ENCODE peak calls at places on chromosomes 1 and 21, in seven cellular contexts. D is breast epithelium, N is tibial artery, A is mucosa of descending colon, T is Panc1, W is GM23338, H is BE2C. K is an unnamed sample. For H3K4me1, the result is how much of the 10 kb centered on the place peaks cover.

GRCh38 chr1:209567788-209568187 is 15.7 kb upstream of the CAMK1G start:
- DNase-seq in N (no peak), T (no peak), D (no peak), W (no peak), H (no peak), A (no peak), K (no peak)

GRCh38 chr1:26848499-26848898 is 14.4 kb upstream of the SFN start:
- DNase-seq in N (no peak), W (no peak), A (no peak), T (no peak), H (no peak), D (no peak), K (no peak)

GRCh38 chr1:206578115-206578935 is 33.9 kb downstream of the EIF2D start:
- DNase-seq in H (no peak), N (no peak), W (no peak), T (no peak), A (no peak), D (no peak), K (no peak)

GRCh38 chr1:24930703-24931480 is 816 bp upstream of the RUNX3 start:
- DNase-seq in H (no peak), D (no peak), T (no peak), A (no peak), N (no peak), W (peak), K (no peak)

GRCh38 chr1:244651956-244652698 is 799 bp upstream of the DESI2 start:
- DNase-seq in H (no peak), A (no peak), D (no peak), W (peak), N (no peak), T (no peak), K (no peak)

GRCh38 chr1:44553771-44554170 is 120.5 kb downstream of the TMEM53 start:
- DNase-seq in T (no peak), N (no peak), W (no peak), A (no peak), H (no peak), D (no peak), K (no peak)

GRCh38 chr1:19894218-19894617 is 12.0 kb downstream of the OTUD3 start:
- DNase-seq in N (no peak), H (no peak), W (no peak), T (no peak), A (no peak), D (no peak), K (no peak)

GRCh38 chr1:7491089-7491817 is 279.8 kb upstream of the VAMP3 start:
- DNase-seq in N (no peak), A (no peak), W (no peak), D (no peak), H (no peak), T (no peak), K (peak)

GRCh38 chr1:64234714-64235113 is 31.3 kb downstream of the UBE2U start:
- DNase-seq in T (no peak), W (no peak), D (no peak), H (no peak), A (no peak), N (no peak), K (no peak)

GRCh38 chr1:110390096-110390495 is 730 bp downstream of the SLC16A4 start:
- DNase-seq in T (no peak), W (peak), A (no peak), D (no peak), H (no peak), N (peak), K (no peak)

GRCh38 chr1:238380167-238380566 is 489.4 kb upstream of the ZP4 start:
- DNase-seq in T (no peak), W (peak), A (no peak), N (no peak), H (no peak), D (no peak), K (no peak)

GRCh38 chr1:239998312-239998649 is 93.4 kb upstream of the FMN2 start:
- DNase-seq in H (no peak), W (no peak), T (no peak), D (no peak), A (no peak), N (no peak), K (no peak)

GRCh38 chr1:77170687-77171086 is 48.5 kb downstream of the PIGK start:
- DNase-seq in A (no peak), T (no peak), N (no peak), H (no peak), W (no peak), D (no peak), K (no peak)

GRCh38 chr1:93979718-93980319 is 70.6 kb upstream of the GCLM start:
- DNase-seq in N (peak), A (no peak), H (no peak), T (no peak), W (no peak), D (no peak), K (no peak)

GRCh38 chr1:18394563-18395156 is 86.1 kb upstream of the KLHDC7A start:
- DNase-seq in T (no peak), A (no peak), H (no peak), D (no peak), W (no peak), N (no peak), K (no peak)

GRCh38 chr1:77605246-77606026 is 77.0 kb downstream of the ZZZ3 start:
- DNase-seq in A (peak), W (no peak), D (no peak), H (peak), T (no peak), N (peak), K (peak)

GRCh38 chr21:26801524-26801923 is 43.7 kb downstream of the ADAMTS1 start:
- DNase-seq in T (no peak), N (no peak), D (no peak), W (no peak), A (no peak), H (no peak), K (no peak)

GRCh38 chr1:162973381-162973795 is 95.8 kb upstream of the RGS4 start:
- DNase-seq in T (no peak), N (no peak), W (no peak), A (no peak), D (no peak), H (no peak), K (no peak)

GRCh38 chr1:162070094-162070748 is 730 bp downstream of the NOS1AP start:
- DNase-seq in T (no peak), D (no peak), W (peak), A (peak), H (no peak), N (no peak), K (peak)

GRCh38 chr21:37675202-37675801 is 241.0 kb downstream of the KCNJ6 start:
- DNase-seq in T (no peak), N (no peak), H (peak), W (peak), D (peak), A (peak), K (peak)

GRCh38 chr1:202283379-202283844 is 58.3 kb downstream of the UBE2T start:
- DNase-seq in W (no peak), D (peak), T (no peak), A (no peak), N (no peak), H (peak), K (no peak)

GRCh38 chr1:55916480-55916879 is 662.9 kb downstream of the PLPP3 start:
- DNase-seq in A (no peak), W (no peak), H (no peak), T (no peak), N (no peak), D (no peak), K (no peak)

GRCh38 chr1:68470388-68470970 is 20.7 kb upstream of the RPE65 start:
- DNase-seq in A (no peak), N (no peak), W (no peak), H (no peak), D (no peak), T (no peak), K (no peak)

GRCh38 chr21:18382141-18382540 is 21.4 kb downstream of the TMPRSS15 start:
- DNase-seq in A (no peak), T (no peak), D (no peak), H (no peak), N (no peak), W (no peak), K (no peak)

GRCh38 chr1:14254184-14254583 is 344.3 kb upstream of the KAZN start:
- DNase-seq in T (no peak), D (no peak), H (no peak), N (no peak), W (no peak), A (no peak), K (no peak)

GRCh38 chr1:248627971-248628844 is 6.7 kb downstream of the OR2T11 start:
- DNase-seq in A (no peak), T (no peak), N (no peak), H (no peak), W (no peak), D (no peak), K (no peak)

GRCh38 chr1:232878141-232878540 is 72.3 kb upstream of the NTPCR start:
- DNase-seq in W (no peak), A (no peak), D (no peak), N (no peak), T (no peak), H (no peak), K (no peak)

GRCh38 chr1:28553229-28553930 is 495 bp downstream of the TRNAU1AP start:
- DNase-seq in T (no peak), D (no peak), N (peak), A (peak), W (peak), H (peak), K (peak)

GRCh38 chr1:24318988-24319863 is at the start of gene GRHL3:
- DNase-seq in H (no peak), D (no peak), A (peak), T (no peak), N (no peak), W (peak), K (no peak)

GRCh38 chr1:40825430-40825778 is 36.8 kb downstream of the CITED4 start:
- DNase-seq in W (no peak), D (no peak), A (no peak), H (no peak), N (no peak), T (no peak), K (no peak)

GRCh38 chr1:109299087-109299983 is 7.5 kb downstream of the MYBPHL start:
- DNase-seq in T (no peak), H (peak), D (peak), W (no peak), N (no peak), A (no peak), K (no peak)

GRCh38 chr1:4006676-4007374 is 106.8 kb upstream of the C1orf174 start:
- DNase-seq in W (no peak), N (no peak), T (no peak), A (no peak), H (no peak), D (no peak), K (no peak)

GRCh38 chr1:12435639-12436344 is 182.2 kb downstream of the DHRS3 start:
- DNase-seq in W (no peak), N (no peak), T (no peak), H (no peak), A (no peak), D (no peak), K (no peak)

GRCh38 chr1:109823543-109824348 is 60.0 kb upstream of the EPS8L3 start:
- DNase-seq in A (no peak), W (no peak), D (no peak), T (no peak), H (no peak), N (peak), K (peak)

GRCh38 chr1:93694833-93695232 is 13.2 kb upstream of the BCAR3 start:
- DNase-seq in T (no peak), W (peak), N (no peak), D (no peak), H (no peak), A (no peak), K (no peak)

GRCh38 chr1:179251675-179252074 is 22.2 kb upstream of the ABL2 start:
- DNase-seq in H (no peak), T (peak), D (no peak), W (peak), A (no peak), N (no peak), K (no peak)

GRCh38 chr1:27752372-27752771 is 20.6 kb upstream of the STX12 start:
- DNase-seq in A (no peak), N (no peak), W (no peak), H (no peak), D (no peak), T (no peak), K (no peak)

GRCh38 chr1:176374967-176375569 is 87.9 kb upstream of the PAPPA2 start:
- DNase-seq in D (peak), W (peak), H (peak), A (peak), T (peak), N (peak), K (peak)
- H3K4me1 ChIP-seq in D (under half), W (under half), H (under half), A (under half), T (under half), N (under half), K (under half)

GRCh38 chr21:45089964-45090363 is 15.6 kb downstream of the ADARB1 start:
- DNase-seq in T (no peak), N (no peak), D (no peak), A (no peak), W (no peak), H (no peak), K (no peak)

GRCh38 chr21:45094412-45094811 is 20.0 kb downstream of the ADARB1 start:
- DNase-seq in W (no peak), N (no peak), D (no peak), A (no peak), T (no peak), H (peak), K (no peak)

GRCh38 chr21:45088729-45089128 is 14.3 kb downstream of the ADARB1 start:
- DNase-seq in D (no peak), N (no peak), A (no peak), W (no peak), H (no peak), T (no peak), K (no peak)

GRCh38 chr21:45093064-45093532 is 18.7 kb downstream of the ADARB1 start:
- DNase-seq in A (no peak), D (no peak), W (no peak), N (peak), T (no peak), H (no peak), K (no peak)

GRCh38 chr21:45091540-45092322 is 17.4 kb downstream of the ADARB1 start:
- DNase-seq in H (no peak), D (no peak), N (no peak), T (no peak), A (no peak), W (no peak), K (no peak)
- H3K4me1 ChIP-seq in H (half or more), D (under half), N (half or more), T (under half), A (under half), W (under half), K (half or more)

DNA sequence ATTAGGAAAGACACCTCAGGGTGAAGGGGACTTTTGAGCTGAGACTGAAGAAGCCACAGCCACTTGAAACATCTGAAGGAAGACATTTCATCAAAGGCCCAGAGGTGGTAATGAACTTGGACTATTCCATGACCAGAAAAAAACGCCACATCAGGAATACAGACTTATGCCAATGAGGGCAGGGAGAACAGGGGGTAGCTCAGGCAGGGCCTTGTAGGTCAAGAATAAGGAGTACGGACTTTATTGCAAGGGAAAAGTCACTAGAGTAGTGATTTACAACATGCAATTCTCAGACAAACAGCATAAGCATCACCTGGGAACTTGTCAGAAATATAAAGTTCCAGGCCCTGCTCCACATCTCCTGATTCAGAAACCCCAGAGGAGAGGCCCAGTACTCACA is 11.8 kb downstream of the TP53BP2 start:
- DNase-seq in T (no peak), D (no peak), H (no peak), W (no peak), A (no peak), N (no peak), K (no peak)
- H3K4me1 ChIP-seq in T (half or more), D (under half), H (under half), W (under half), A (under half), N (under half), K (half or more)

GRCh38 chr1:39642796-39643195 is 3.4 kb upstream of the HEYL start:
- DNase-seq in N (peak), W (no peak), D (no peak), T (no peak), H (no peak), A (no peak), K (no peak)
- H3K4me1 ChIP-seq in N (under half), W (under half), D (under half), T (under half), H (under half), A (under half), K (under half)

GRCh38 chr1:246065592-246065991 is 441.5 kb downstream of the SMYD3 start:
- DNase-seq in A (no peak), H (no peak), W (peak), N (no peak), D (no peak), T (no peak), K (no peak)
- H3K4me1 ChIP-seq in A (under half), H (under half), W (under half), N (under half), D (under half), T (under half), K (under half)

GRCh38 chr1:181105134-181106021 is 16.9 kb downstream of the IER5 start:
- DNase-seq in D (peak), N (peak), A (peak), T (no peak), W (peak), H (peak), K (peak)

GRCh38 chr1:181106022-181106312 is 17.5 kb downstream of the IER5 start:
- DNase-seq in A (no peak), T (no peak), D (no peak), N (no peak), H (no peak), W (no peak), K (no peak)

GRCh38 chr1:181107711-181108110 is 19.2 kb downstream of the IER5 start:
- DNase-seq in A (no peak), D (no peak), N (no peak), T (no peak), H (no peak), W (no peak), K (no peak)

GRCh38 chr1:181106479-181106878 is 18.0 kb downstream of the IER5 start:
- DNase-seq in N (no peak), H (no peak), D (no peak), A (no peak), W (no peak), T (no peak), K (no peak)

DNA sequence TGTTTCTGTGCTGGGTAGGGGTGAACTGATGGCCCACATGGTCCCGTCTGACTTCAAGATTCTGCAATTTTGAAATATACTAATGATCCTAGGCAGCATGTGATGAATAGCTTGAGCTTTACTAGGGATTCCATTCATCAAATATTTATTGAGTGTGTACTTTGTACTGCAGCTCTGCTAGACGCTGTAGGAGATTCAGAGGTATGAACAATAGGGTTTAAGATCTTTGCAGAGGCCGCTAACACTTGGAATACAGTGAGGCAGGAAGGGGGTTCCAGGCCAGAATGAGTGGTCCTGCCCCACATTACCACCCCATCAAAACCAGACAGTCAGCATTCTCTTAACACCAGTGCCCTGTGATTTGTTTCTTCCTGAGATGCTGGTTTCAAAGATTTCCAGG is 19.8 kb downstream of the IER5 start:
- DNase-seq in H (no peak), A (no peak), N (no peak), T (no peak), W (no peak), D (no peak), K (no peak)
- H3K4me1 ChIP-seq in H (under half), A (under half), N (under half), T (half or more), W (half or more), D (under half), K (under half)

DNA sequence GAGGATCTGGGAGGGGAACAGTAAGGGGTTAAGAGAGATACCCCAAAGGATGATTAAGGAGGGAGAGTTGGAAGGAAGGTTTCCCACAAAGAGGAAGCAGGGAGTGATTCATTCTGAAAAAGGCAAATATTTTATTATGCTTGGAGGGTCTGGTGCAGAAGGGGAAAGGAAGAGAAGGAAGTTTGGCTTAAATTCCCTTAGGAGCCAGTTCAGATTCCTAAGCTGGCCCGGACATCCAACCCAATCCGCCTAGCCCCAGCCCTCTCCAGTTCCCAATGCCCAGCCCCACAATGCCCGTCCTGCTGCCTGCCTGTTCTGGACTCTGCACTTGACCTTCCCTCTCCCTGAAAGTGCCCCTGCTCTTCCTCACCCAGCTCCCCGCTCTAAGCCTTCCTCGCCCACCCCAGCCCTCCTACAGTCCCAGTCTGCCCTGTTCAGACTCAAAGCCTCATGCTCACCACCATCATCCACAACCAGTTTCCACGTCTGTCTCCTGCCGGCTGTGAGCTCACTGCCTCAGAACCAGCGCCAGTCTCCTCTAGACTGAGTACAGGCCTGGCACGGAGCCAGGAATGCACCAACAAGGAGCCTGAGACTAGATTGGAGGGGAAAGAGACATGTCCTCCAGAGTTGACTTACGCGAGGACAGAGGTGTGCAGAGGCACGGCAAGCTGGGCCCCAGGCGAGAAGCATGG is 18.9 kb downstream of the CAPN2 start:
- DNase-seq in W (no peak), T (no peak), N (peak), D (peak), H (peak), A (peak), K (no peak)
- H3K4me1 ChIP-seq in W (under half), T (under half), N (half or more), D (under half), H (under half), A (under half), K (half or more)

DNA sequence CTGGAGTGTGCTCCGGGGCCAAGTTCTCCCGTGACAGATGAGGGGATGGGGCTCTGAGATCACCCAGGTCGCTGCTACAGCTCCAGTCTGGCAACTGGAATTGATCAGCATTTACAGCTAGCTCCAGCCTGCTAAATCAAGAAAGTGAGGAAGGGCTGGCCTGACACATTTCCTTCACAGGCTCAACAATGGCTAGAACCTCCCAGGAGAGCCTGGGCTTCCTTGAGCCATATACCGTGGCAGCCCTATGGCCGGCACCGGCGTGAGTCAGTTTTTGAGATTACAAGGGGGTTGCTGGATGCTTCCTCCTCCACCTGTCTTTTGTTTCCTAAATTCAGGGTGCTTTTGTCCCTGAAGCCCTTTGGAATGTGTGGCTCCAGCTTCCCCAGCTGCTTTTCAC is 104.2 kb downstream of the ETS2 start:
- DNase-seq in N (no peak), A (no peak), H (no peak), T (no peak), W (no peak), D (no peak), K (no peak)
- H3K4me1 ChIP-seq in N (under half), A (half or more), H (under half), T (under half), W (under half), D (under half), K (under half)

K was measured in upper lobe of left lung.